ENCODE peak calls at places on chromosomes 7 and 10, in seven cellular contexts. A is T47D, H is cardiac fibroblast, R is endothelial cell, V is esophagus squamous epithelium, Z is GM18507, C is RKO. O is an unnamed sample.

GRCh38 chr10:126324826-126325225 is 63.5 kb downstream of the ADAM12 start:
- DNase-seq in A (no peak), H (no peak), R (no peak), V (no peak), Z (no peak), C (no peak), O (no peak)

GRCh38 chr10:58573970-58574538 is 61.4 kb downstream of the BICC1 start:
- DNase-seq in A (no peak), H (peak), R (no peak), V (no peak), Z (no peak), C (no peak), O (no peak)

GRCh38 chr10:3484306-3485187 is 300.5 kb downstream of the KLF6 start:
- DNase-seq in A (no peak), H (peak), R (no peak), V (no peak), Z (peak), C (no peak), O (no peak)

GRCh38 chr10:22760025-22760424 is 45.6 kb upstream of the PIP4K2A start:
- DNase-seq in A (no peak), H (no peak), R (no peak), V (no peak), Z (no peak), C (no peak), O (no peak)

GRCh38 chr7:121714559-121715303 is 158.2 kb upstream of the PTPRZ1 start:
- DNase-seq in A (no peak), H (no peak), R (no peak), V (no peak), Z (no peak), C (no peak), O (no peak)

GRCh38 chr10:125911990-125912389 is 15.6 kb downstream of the FANK1 start:
- DNase-seq in A (no peak), H (no peak), R (no peak), V (no peak), Z (no peak), C (no peak), O (no peak)

GRCh38 chr7:101017099-101017777 is 2.6 kb upstream of the MUC17 start:
- DNase-seq in A (no peak), H (peak), R (peak), V (no peak), Z (peak), C (peak), O (peak)

GRCh38 chr7:149297034-149297755 is 35.2 kb downstream of the ZNF783 start:
- DNase-seq in A (no peak), H (no peak), R (no peak), V (no peak), Z (no peak), C (no peak), O (no peak)

GRCh38 chr7:130622866-130623265 is 45.7 kb downstream of the COPG2 start:
- DNase-seq in A (no peak), H (no peak), R (no peak), V (no peak), Z (no peak), C (no peak), O (no peak)

GRCh38 chr10:13743101-13743693 is 156.4 kb downstream of the PRPF18 start:
- DNase-seq in A (no peak), H (no peak), R (no peak), V (no peak), Z (no peak), C (no peak), O (no peak)

GRCh38 chr10:93907049-93907448 is 13.3 kb downstream of the SLC35G1 start:
- DNase-seq in A (no peak), H (no peak), R (no peak), V (no peak), Z (no peak), C (no peak), O (no peak)

GRCh38 chr10:88592425-88592824 is 5.9 kb downstream of the LIPJ start:
- DNase-seq in A (no peak), H (no peak), R (no peak), V (no peak), Z (no peak), C (no peak), O (no peak)

GRCh38 chr10:104577861-104578480 is 63.1 kb upstream of the SORCS3 start:
- DNase-seq in A (no peak), H (no peak), R (no peak), V (no peak), Z (no peak), C (no peak), O (no peak)

GRCh38 chr10:130491011-130491697 is 355.0 kb downstream of the GLRX3 start:
- DNase-seq in A (no peak), H (no peak), R (no peak), V (no peak), Z (no peak), C (no peak), O (no peak)

GRCh38 chr7:33775790-33776189 is 129.5 kb upstream of the BMPER start:
- DNase-seq in A (no peak), H (no peak), R (no peak), V (no peak), Z (no peak), C (no peak), O (no peak)

GRCh38 chr7:143199040-143199439 is 15.8 kb downstream of the TAS2R39 start:
- DNase-seq in A (no peak), H (no peak), R (no peak), V (no peak), Z (no peak), C (peak), O (no peak)

GRCh38 chr10:18157909-18158308 is 17.7 kb downstream of the CACNB2 start:
- DNase-seq in A (no peak), H (peak), R (no peak), V (no peak), Z (no peak), C (peak), O (no peak)

GRCh38 chr10:103739039-103739764 is 116.2 kb downstream of the SH3PXD2A start:
- DNase-seq in A (no peak), H (peak), R (no peak), V (no peak), Z (no peak), C (peak), O (no peak)

GRCh38 chr7:49791089-49791741 is 17.8 kb downstream of the VWC2 start:
- DNase-seq in A (peak), H (no peak), R (peak), V (no peak), Z (no peak), C (peak), O (no peak)

GRCh38 chr10:13219685-13220670 is 14.2 kb downstream of the UCMA start:
- DNase-seq in A (peak), H (no peak), R (peak), V (no peak), Z (peak), C (peak), O (no peak)

O was measured in activated T-cell treated with anti-CD3 and anti-CD28 coated beads for 48 hours.